ENCODE peak calls at places on chromosomes 11 and 22, in seven cellular contexts. One of them, this sample, is unnamed. For H3K9me2, the result is how much of the 10 kb centered on the place peaks cover.

GRCh38 chr22:45270095-45271020 is 14.4 kb upstream of the UPK3A start:
- DNase-seq in MM.1S: no peak
- DNase-seq in GM23338: no peak
- DNase-seq in OCI-LY7: no peak
- DNase-seq in GM23248: no peak
- DNase-seq in HCT116: no peak
- DNase-seq in PC-3: no peak
- DNase-seq in this sample: no peak

GRCh38 chr11:14380947-14381555 is 22.1 kb upstream of the RRAS2 start:
- DNase-seq in HCT116: no peak
- DNase-seq in GM23338: peak
- DNase-seq in OCI-LY7: no peak
- DNase-seq in PC-3: peak
- DNase-seq in MM.1S: peak
- DNase-seq in GM23248: peak
- DNase-seq in this sample: no peak

GRCh38 chr11:69075421-69076128 is 26.8 kb downstream of the TPCN2 start:
- DNase-seq in HCT116: peak
- DNase-seq in GM23338: no peak
- DNase-seq in GM23248: peak
- DNase-seq in MM.1S: no peak
- DNase-seq in PC-3: peak
- DNase-seq in OCI-LY7: no peak
- DNase-seq in this sample: no peak

GRCh38 chr11:68411501-68411991 is 49.0 kb upstream of the PPP6R3 start:
- DNase-seq in HCT116: no peak
- DNase-seq in OCI-LY7: no peak
- DNase-seq in MM.1S: no peak
- DNase-seq in PC-3: no peak
- DNase-seq in GM23338: no peak
- DNase-seq in GM23248: no peak
- DNase-seq in this sample: no peak

GRCh38 chr22:21738081-21738480 is 2.5 kb upstream of the YPEL1 start:
- DNase-seq in HCT116: no peak
- DNase-seq in PC-3: no peak
- DNase-seq in MM.1S: no peak
- DNase-seq in OCI-LY7: no peak
- DNase-seq in GM23338: no peak
- DNase-seq in GM23248: no peak
- DNase-seq in this sample: no peak

GRCh38 chr11:120675171-120675570 is 163.6 kb downstream of the GRIK4 start:
- DNase-seq in GM23248: no peak
- DNase-seq in PC-3: no peak
- DNase-seq in HCT116: no peak
- DNase-seq in OCI-LY7: no peak
- DNase-seq in GM23338: no peak
- DNase-seq in MM.1S: no peak
- DNase-seq in this sample: no peak

GRCh38 chr11:125360066-125360465 is 136.0 kb downstream of the FEZ1 start:
- DNase-seq in GM23338: no peak
- DNase-seq in GM23248: no peak
- DNase-seq in PC-3: no peak
- DNase-seq in HCT116: no peak
- DNase-seq in MM.1S: no peak
- DNase-seq in OCI-LY7: no peak
- DNase-seq in this sample: no peak

GRCh38 chr22:29093980-29094379 is 21.1 kb downstream of the KREMEN1 start:
- DNase-seq in HCT116: no peak
- DNase-seq in PC-3: no peak
- DNase-seq in OCI-LY7: no peak
- DNase-seq in MM.1S: no peak
- DNase-seq in GM23338: no peak
- DNase-seq in GM23248: peak
- DNase-seq in this sample: no peak

GRCh38 chr22:35452810-35453743 is 53.1 kb downstream of the MCM5 start:
- DNase-seq in GM23248: no peak
- DNase-seq in PC-3: no peak
- DNase-seq in HCT116: no peak
- DNase-seq in GM23338: no peak
- DNase-seq in MM.1S: no peak
- DNase-seq in OCI-LY7: no peak
- DNase-seq in this sample: no peak

GRCh38 chr11:83819936-83820549 is 533.9 kb upstream of the CCDC90B start:
- DNase-seq in OCI-LY7: peak
- DNase-seq in GM23248: peak
- DNase-seq in HCT116: peak
- DNase-seq in MM.1S: peak
- DNase-seq in PC-3: peak
- DNase-seq in GM23338: peak
- DNase-seq in this sample: peak

GRCh38 chr11:89436071-89436470 is 55.1 kb downstream of the NOX4 start:
- DNase-seq in MM.1S: no peak
- DNase-seq in OCI-LY7: no peak
- DNase-seq in GM23248: peak
- DNase-seq in PC-3: no peak
- DNase-seq in HCT116: no peak
- DNase-seq in GM23338: no peak
- DNase-seq in this sample: no peak

GRCh38 chr11:15764948-15765347 is 591.4 kb downstream of the SOX6 start:
- DNase-seq in GM23248: no peak
- DNase-seq in MM.1S: no peak
- DNase-seq in OCI-LY7: no peak
- DNase-seq in HCT116: no peak
- DNase-seq in GM23338: peak
- DNase-seq in PC-3: no peak
- DNase-seq in this sample: no peak

GRCh38 chr11:127056338-127056971 is 55.9 kb upstream of the KIRREL3 start:
- DNase-seq in PC-3: no peak
- DNase-seq in MM.1S: no peak
- DNase-seq in GM23248: peak
- DNase-seq in OCI-LY7: no peak
- DNase-seq in GM23338: no peak
- DNase-seq in HCT116: no peak
- DNase-seq in this sample: peak

GRCh38 chr11:66904055-66904454 is 47.2 kb downstream of the LRFN4 start:
- DNase-seq in HCT116: peak
- DNase-seq in GM23338: no peak
- DNase-seq in MM.1S: no peak
- DNase-seq in GM23248: no peak
- DNase-seq in PC-3: peak
- DNase-seq in OCI-LY7: no peak
- DNase-seq in this sample: no peak

GRCh38 chr11:107043242-107043991 is 25.1 kb upstream of the GUCY1A2 start:
- DNase-seq in HCT116: no peak
- DNase-seq in GM23338: no peak
- DNase-seq in OCI-LY7: no peak
- DNase-seq in PC-3: peak
- DNase-seq in GM23248: peak
- DNase-seq in MM.1S: peak
- DNase-seq in this sample: no peak

GRCh38 chr11:46560300-46561025 is 33.4 kb downstream of the AMBRA1 start:
- DNase-seq in PC-3: no peak
- DNase-seq in MM.1S: peak
- DNase-seq in HCT116: no peak
- DNase-seq in OCI-LY7: peak
- DNase-seq in GM23248: peak
- DNase-seq in GM23338: no peak
- DNase-seq in this sample: peak

GRCh38 chr11:69524291-69524882 is 42.9 kb downstream of the LINC01488 start:
- DNase-seq in OCI-LY7: no peak
- DNase-seq in GM23338: no peak
- DNase-seq in MM.1S: no peak
- DNase-seq in HCT116: no peak
- DNase-seq in GM23248: peak
- DNase-seq in PC-3: peak
- DNase-seq in this sample: no peak

GRCh38 chr11:69449320-69450063 is 32.0 kb upstream of the LINC01488 start:
- DNase-seq in PC-3: no peak
- DNase-seq in HCT116: no peak
- DNase-seq in GM23248: no peak
- DNase-seq in GM23338: no peak
- DNase-seq in MM.1S: no peak
- DNase-seq in OCI-LY7: no peak
- DNase-seq in this sample: no peak

GRCh38 chr22:23889620-23890019 is 4.6 kb upstream of the MIF start:
- DNase-seq in MM.1S: no peak
- DNase-seq in GM23338: no peak
- DNase-seq in HCT116: no peak
- DNase-seq in GM23248: peak
- DNase-seq in OCI-LY7: no peak
- DNase-seq in PC-3: no peak
- DNase-seq in this sample: no peak

GRCh38 chr11:118224512-118225180 is at the start of gene JAML:
- DNase-seq in GM23248: no peak
- DNase-seq in HCT116: no peak
- DNase-seq in OCI-LY7: peak
- DNase-seq in GM23338: no peak
- DNase-seq in PC-3: no peak
- DNase-seq in MM.1S: no peak
- DNase-seq in this sample: peak

GRCh38 chr11:117814766-117815261 is 9.7 kb downstream of the FXYD2 start:
- DNase-seq in PC-3: no peak
- DNase-seq in GM23248: no peak
- DNase-seq in GM23338: no peak
- DNase-seq in HCT116: no peak
- DNase-seq in MM.1S: peak
- DNase-seq in OCI-LY7: peak
- DNase-seq in this sample: peak

GRCh38 chr11:97140885-97141494 is 751.2 kb downstream of the JRKL start:
- DNase-seq in MM.1S: peak
- DNase-seq in OCI-LY7: peak
- DNase-seq in PC-3: peak
- DNase-seq in HCT116: no peak
- DNase-seq in GM23338: peak
- DNase-seq in GM23248: peak
- DNase-seq in this sample: peak

GRCh38 chr22:20928573-20928967 is 11.4 kb downstream of the CRKL start:
- DNase-seq in PC-3: no peak
- DNase-seq in HCT116: no peak
- DNase-seq in OCI-LY7: no peak
- DNase-seq in MM.1S: no peak
- DNase-seq in GM23338: no peak
- DNase-seq in GM23248: no peak
- DNase-seq in this sample: no peak

GRCh38 chr11:2891291-2891690 is 5.7 kb upstream of the CDKN1C start:
- DNase-seq in GM23338: peak
- DNase-seq in MM.1S: no peak
- DNase-seq in GM23248: no peak
- DNase-seq in HCT116: no peak
- DNase-seq in PC-3: no peak
- DNase-seq in OCI-LY7: no peak
- DNase-seq in this sample: no peak

GRCh38 chr11:43282607-43283440 is 29.0 kb upstream of the API5 start:
- DNase-seq in HCT116: peak
- DNase-seq in MM.1S: peak
- DNase-seq in GM23248: peak
- DNase-seq in PC-3: peak
- DNase-seq in OCI-LY7: peak
- DNase-seq in GM23338: peak
- DNase-seq in this sample: peak

GRCh38 chr11:27592111-27592780 is 85.7 kb upstream of the LIN7C start:
- DNase-seq in GM23338: no peak
- DNase-seq in PC-3: no peak
- DNase-seq in HCT116: no peak
- DNase-seq in GM23248: peak
- DNase-seq in MM.1S: no peak
- DNase-seq in OCI-LY7: no peak
- DNase-seq in this sample: no peak

GRCh38 chr11:34758262-34758661 is 137.4 kb downstream of the EHF start:
- DNase-seq in OCI-LY7: no peak
- DNase-seq in GM23338: no peak
- DNase-seq in HCT116: no peak
- DNase-seq in PC-3: no peak
- DNase-seq in MM.1S: no peak
- DNase-seq in GM23248: no peak
- DNase-seq in this sample: no peak
- H3K9me2 ChIP-seq in OCI-LY7: under half
- H3K9me2 ChIP-seq in GM23338: under half
- H3K9me2 ChIP-seq in HCT116: under half
- H3K9me2 ChIP-seq in PC-3: under half
- H3K9me2 ChIP-seq in MM.1S: under half
- H3K9me2 ChIP-seq in GM23248: under half
- H3K9me2 ChIP-seq in this sample: under half

GRCh38 chr11:101446726-101447125 is 137.1 kb downstream of the TRPC6 start:
- DNase-seq in MM.1S: no peak
- DNase-seq in HCT116: no peak
- DNase-seq in PC-3: no peak
- DNase-seq in GM23248: peak
- DNase-seq in GM23338: no peak
- DNase-seq in OCI-LY7: no peak
- DNase-seq in this sample: no peak
- H3K9me2 ChIP-seq in MM.1S: under half
- H3K9me2 ChIP-seq in HCT116: under half
- H3K9me2 ChIP-seq in PC-3: under half
- H3K9me2 ChIP-seq in GM23248: under half
- H3K9me2 ChIP-seq in GM23338: under half
- H3K9me2 ChIP-seq in OCI-LY7: under half
- H3K9me2 ChIP-seq in this sample: under half

GRCh38 chr11:70715636-70716035 is 317.3 kb downstream of the CTTN start:
- DNase-seq in HCT116: no peak
- DNase-seq in PC-3: no peak
- DNase-seq in OCI-LY7: no peak
- DNase-seq in MM.1S: no peak
- DNase-seq in GM23338: no peak
- DNase-seq in GM23248: no peak
- DNase-seq in this sample: no peak
- H3K9me2 ChIP-seq in HCT116: under half
- H3K9me2 ChIP-seq in PC-3: under half
- H3K9me2 ChIP-seq in OCI-LY7: under half
- H3K9me2 ChIP-seq in MM.1S: under half
- H3K9me2 ChIP-seq in GM23338: under half
- H3K9me2 ChIP-seq in GM23248: under half
- H3K9me2 ChIP-seq in this sample: under half

GRCh38 chr11:77299528-77299993 is 1.9 kb downstream of the GDPD4 start:
- DNase-seq in GM23338: no peak
- DNase-seq in GM23248: peak
- DNase-seq in PC-3: peak
- DNase-seq in OCI-LY7: no peak
- DNase-seq in MM.1S: no peak
- DNase-seq in HCT116: peak
- DNase-seq in this sample: no peak

GRCh38 chr11:77302752-77303151 is 1.3 kb upstream of the GDPD4 start:
- DNase-seq in GM23248: no peak
- DNase-seq in GM23338: no peak
- DNase-seq in PC-3: no peak
- DNase-seq in HCT116: no peak
- DNase-seq in OCI-LY7: no peak
- DNase-seq in MM.1S: no peak
- DNase-seq in this sample: no peak

GRCh38 chr11:77300695-77301094 is 791 bp downstream of the GDPD4 start:
- DNase-seq in OCI-LY7: no peak
- DNase-seq in MM.1S: no peak
- DNase-seq in HCT116: no peak
- DNase-seq in GM23248: no peak
- DNase-seq in GM23338: no peak
- DNase-seq in PC-3: no peak
- DNase-seq in this sample: no peak

GRCh38 chr11:77303328-77303727 is 1.8 kb upstream of the GDPD4 start:
- DNase-seq in GM23248: no peak
- DNase-seq in GM23338: no peak
- DNase-seq in MM.1S: no peak
- DNase-seq in PC-3: no peak
- DNase-seq in HCT116: no peak
- DNase-seq in OCI-LY7: no peak
- DNase-seq in this sample: no peak

GRCh38 chr11:77301510-77301909 is at the start of gene GDPD4:
- DNase-seq in HCT116: no peak
- DNase-seq in MM.1S: no peak
- DNase-seq in GM23338: peak
- DNase-seq in GM23248: no peak
- DNase-seq in OCI-LY7: no peak
- DNase-seq in PC-3: no peak
- DNase-seq in this sample: no peak
- H3K9me2 ChIP-seq in HCT116: under half
- H3K9me2 ChIP-seq in MM.1S: under half
- H3K9me2 ChIP-seq in GM23338: under half
- H3K9me2 ChIP-seq in GM23248: under half
- H3K9me2 ChIP-seq in OCI-LY7: under half
- H3K9me2 ChIP-seq in PC-3: under half
- H3K9me2 ChIP-seq in this sample: under half